ENCODE peak calls at places on chromosomes 11 and 22, in five cellular contexts. U is GM23248, R is endothelial cell of umbilical vein, Q is GM23338, L is HCT116. V is an unnamed sample.
A peak's percentile ranks its signal among the peaks of the same experiment; 100 is the strongest.

GRCh38 chr22:46171940-46172339 is 21.6 kb downstream of the PPARA start:
- DNase-seq in Q (no peak), U (peak; percentile 91), R (no peak), L (peak; percentile 15), V (no peak)

GRCh38 chr22:17726561-17727243 is 47.6 kb downstream of the BID start:
- DNase-seq in L (no peak), Q (no peak), U (peak; percentile 20), R (no peak), V (no peak)

GRCh38 chr11:65116370-65117205 is 913 bp downstream of the ZNHIT2 start:
- DNase-seq in Q (peak; percentile 67), R (peak; percentile 38), L (no peak), U (peak; percentile 96), V (peak; percentile 52)

GRCh38 chr11:21588754-21589153 is 604.1 kb upstream of the ANO5 start:
- DNase-seq in R (no peak), L (no peak), U (no peak), Q (no peak), V (no peak)

GRCh38 chr11:121229495-121229894 is 63.1 kb upstream of the SC5D start:
- DNase-seq in Q (no peak), L (no peak), R (no peak), U (no peak), V (no peak)

GRCh38 chr11:57368106-57368826 is 12.7 kb downstream of the PRG3 start:
- DNase-seq in U (no peak), L (no peak), Q (no peak), R (no peak), V (no peak)

GRCh38 chr22:26589845-26590524 is at the start of gene TPST2:
- DNase-seq in Q (peak; percentile 85), L (peak; percentile 19), R (peak; percentile 76), U (peak; percentile 91), V (peak; percentile 89)

GRCh38 chr11:87425391-87425790 is 387.7 kb downstream of the TMEM135 start:
- DNase-seq in L (no peak), R (no peak), U (peak; percentile 78), Q (no peak), V (no peak)

GRCh38 chr11:131928992-131929391 is 558.6 kb downstream of the NTM start:
- DNase-seq in R (no peak), L (no peak), Q (peak; percentile 46), U (no peak), V (peak; percentile 15)

GRCh38 chr11:134949121-134949591 is 537.1 kb upstream of the B3GAT1 start:
- DNase-seq in R (peak; percentile 91), U (peak; percentile 82), L (peak; percentile 45), Q (no peak), V (no peak)

GRCh38 chr11:17014774-17015638 is 792 bp upstream of the PLEKHA7 start:
- DNase-seq in L (peak; percentile 75), R (peak; percentile 50), U (peak; percentile 18), Q (peak; percentile 83), V (peak; percentile 82)

GRCh38 chr11:70311616-70312015 is 41.1 kb downstream of the PPFIA1 start:
- DNase-seq in R (no peak), L (no peak), U (no peak), Q (no peak), V (no peak)

GRCh38 chr22:32754413-32755041 is 47.0 kb upstream of the TIMP3 start:
- DNase-seq in L (no peak), R (no peak), Q (no peak), U (peak; percentile 70), V (no peak)

GRCh38 chr11:124761301-124762021 is 629 bp downstream of the ESAM start:
- DNase-seq in Q (peak; percentile 62), U (no peak), R (peak; percentile 51), L (no peak), V (peak; percentile 58)

GRCh38 chr11:120626791-120627190 is 115.2 kb downstream of the GRIK4 start:
- DNase-seq in L (no peak), Q (no peak), U (no peak), R (no peak), V (no peak)

GRCh38 chr11:68649851-68650555 is 34.3 kb upstream of the GAL start:
- DNase-seq in R (no peak), U (no peak), Q (peak; percentile 40), L (no peak), V (no peak)

GRCh38 chr11:130390071-130390758 is 38.2 kb downstream of the ADAMTS8 start:
- DNase-seq in L (peak; percentile 24), Q (peak; percentile 55), U (peak; percentile 85), R (peak; percentile 32), V (no peak)

GRCh38 chr11:70688142-70688541 is 289.8 kb downstream of the CTTN start:
- DNase-seq in R (no peak), Q (no peak), U (no peak), L (no peak), V (no peak)

GRCh38 chr11:94128746-94129504 is at the start of gene PANX1:
- DNase-seq in L (peak; percentile 54), R (peak; percentile 81), U (peak; percentile 92), Q (peak; percentile 93), V (peak; percentile 91)

GRCh38 chr11:11909727-11910126 is 68.0 kb downstream of the USP47 start:
- DNase-seq in Q (no peak), L (no peak), R (no peak), U (peak; percentile 57), V (no peak)

GRCh38 chr11:131504199-131504949 is 134.0 kb downstream of the NTM start:
- DNase-seq in U (no peak), R (no peak), L (no peak), Q (peak; percentile 89), V (peak; percentile 78)

GRCh38 chr11:14554959-14555358 is 34.8 kb upstream of the PSMA1 start:
- DNase-seq in Q (no peak), U (no peak), L (no peak), R (no peak), V (no peak)

GRCh38 chr22:31179345-31179744 is 19.4 kb downstream of the RNF185 start:
- DNase-seq in Q (no peak), L (no peak), U (peak; percentile 76), R (no peak), V (no peak)

GRCh38 chr11:103358251-103358650 is 249.0 kb downstream of the DYNC2H1 start:
- DNase-seq in R (no peak), L (no peak), Q (no peak), U (no peak), V (no peak)

GRCh38 chr11:60783141-60783484 is 2.0 kb upstream of the MS4A10 start:
- DNase-seq in U (no peak), L (no peak), Q (no peak), R (no peak), V (no peak)

DNA sequence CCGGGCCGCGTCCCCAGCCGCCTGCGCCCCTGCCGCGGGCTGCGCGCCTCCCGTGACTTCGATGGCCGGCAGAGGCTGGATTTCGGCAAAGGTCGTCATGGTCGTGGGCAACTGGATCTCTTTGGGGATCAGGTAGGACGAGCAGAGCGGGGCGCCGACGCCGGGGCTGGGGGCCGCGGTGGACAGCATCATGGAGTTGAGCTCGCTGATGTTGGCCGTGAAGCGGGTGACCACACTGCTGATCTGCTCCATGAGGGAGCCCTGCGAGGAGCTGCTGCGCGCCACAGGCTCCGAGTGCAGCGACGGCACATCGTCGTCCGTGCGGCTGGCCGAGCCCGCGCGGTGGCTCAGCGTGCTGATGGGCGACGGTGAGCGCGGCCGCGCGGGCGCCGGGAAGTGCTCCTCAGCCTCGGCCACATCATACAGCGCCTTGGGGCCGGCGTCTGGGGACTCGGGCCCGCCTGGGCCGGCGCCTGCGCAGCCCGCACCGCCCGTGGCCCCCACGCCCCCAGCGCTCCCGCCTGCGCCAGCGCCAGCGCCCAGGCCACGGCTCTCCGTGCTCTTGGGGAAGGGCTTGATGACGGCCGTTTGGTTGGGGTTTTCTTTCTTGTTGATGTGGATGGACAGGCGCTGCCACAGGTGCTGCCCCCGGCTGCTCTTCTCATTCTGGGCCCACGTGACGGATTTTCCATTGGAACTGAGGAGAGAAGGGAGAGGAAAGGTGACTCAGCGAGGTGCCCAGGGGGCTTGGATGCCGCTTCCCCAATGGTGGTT is 171.5 kb upstream of the CTSC start:
- DNase-seq in Q (peak; percentile 74), R (peak; percentile 57), U (peak; percentile 56), L (no peak), V (peak; percentile 57)
- TF ChIP-seq EZH2 in Q (no peak), R (peak; percentile 10), U (no peak), L (no peak), V (peak; percentile 70)

GRCh38 chr22:36565152-36565507 is 36.2 kb upstream of the EIF3D start:
- DNase-seq in U (no peak), Q (no peak), R (no peak), L (no peak), V (no peak)
- H3K4me3 ChIP-seq in U (no peak overlapping the region), Q (no peak overlapping the region), R (no peak overlapping the region), L (no peak overlapping the region), V (no peak overlapping the region)

DNA sequence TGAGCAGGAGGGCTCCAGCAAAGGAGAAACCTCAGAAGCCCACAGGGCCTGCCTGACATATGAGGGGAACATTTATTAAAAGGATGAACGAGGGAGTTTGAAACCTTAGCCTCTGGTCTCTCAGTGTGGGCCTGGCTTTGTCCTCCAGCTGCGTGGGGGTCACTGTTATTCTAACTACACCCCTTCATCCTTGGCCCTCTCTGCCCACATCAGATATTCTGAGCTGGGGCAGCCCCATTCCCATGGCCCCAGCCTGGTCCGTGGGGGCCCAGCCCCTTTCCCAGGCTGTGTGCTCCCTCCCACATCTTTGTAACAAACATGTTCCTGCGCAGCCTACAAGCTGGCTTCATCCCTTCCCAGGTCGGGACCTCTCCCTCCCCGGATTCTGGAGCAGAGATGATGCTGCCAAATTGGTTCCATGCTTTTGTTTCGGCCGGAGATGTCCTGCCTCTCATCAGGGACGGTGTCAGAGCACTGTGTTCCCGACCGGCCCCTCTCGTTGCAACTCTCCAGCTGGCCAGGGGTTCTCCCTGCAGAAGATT is 4.0 kb downstream of the FXYD6 start:
- DNase-seq in L (no peak), Q (no peak), R (no peak), U (no peak), V (no peak)
- H3K4me1 ChIP-seq in L (peaks cover 12% of the 10 kb centered on the region), Q (peaks cover 46% of the 10 kb centered on the region), R (no peaks in the 10 kb centered on the region), U (no peaks in the 10 kb centered on the region), V (peaks cover 64% of the 10 kb centered on the region)

GRCh38 chr11:123060265-123061000 is 1.5 kb downstream of the HSPA8 start:
- DNase-seq in Q (no peak), L (no peak), R (no peak), U (no peak), V (no peak)

GRCh38 chr11:123063396-123064267 is 1.7 kb upstream of the HSPA8 start:
- DNase-seq in L (no peak), U (peak; percentile 78), R (peak; percentile 77), Q (peak; percentile 32), V (no peak)

GRCh38 chr11:123062158-123062891 is 389 bp upstream of the HSPA8 start:
- DNase-seq in R (peak; percentile 100), U (peak; percentile 100), L (peak; percentile 97), Q (peak; percentile 99), V (peak; percentile 98)

GRCh38 chr11:123062892-123063395 is 1.0 kb upstream of the HSPA8 start:
- DNase-seq in R (no peak), U (peak; percentile 73), L (no peak), Q (peak; percentile 64), V (no peak)

DNA sequence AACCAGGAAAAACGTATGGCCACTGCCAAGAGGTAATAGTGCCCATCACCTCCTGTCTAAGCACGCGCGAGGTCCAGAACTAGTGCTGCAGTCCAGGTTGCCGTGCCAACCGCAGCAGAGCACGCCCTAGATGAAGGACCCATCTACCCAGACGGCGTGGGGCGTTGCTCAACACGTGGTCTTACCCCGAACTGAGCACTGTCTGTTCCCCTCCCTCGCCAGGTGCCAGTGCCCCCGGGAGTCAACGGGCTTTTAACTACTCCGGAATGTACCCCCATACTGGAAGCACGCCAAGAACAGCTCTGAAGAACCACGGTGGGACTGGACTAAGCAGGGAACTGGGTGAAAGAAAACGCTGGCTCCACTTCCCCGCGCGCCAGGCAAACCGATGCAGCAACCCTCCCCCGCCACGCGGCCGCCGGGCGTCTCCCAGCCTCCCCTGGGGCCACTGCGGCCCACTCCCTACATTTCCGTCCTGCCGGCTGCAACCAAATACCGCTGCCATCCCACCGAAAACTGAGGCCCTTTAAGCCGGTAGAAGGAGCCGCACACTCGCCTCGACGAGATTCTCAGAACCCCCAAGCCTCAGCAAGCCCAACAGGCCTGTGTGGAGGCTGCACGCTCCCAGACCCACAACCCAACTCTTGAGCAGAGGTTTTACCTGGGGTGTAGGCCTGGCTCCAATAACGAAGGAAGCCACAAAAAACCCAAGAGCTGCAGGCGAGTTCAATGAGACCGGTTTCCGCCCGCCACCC is at the start of gene HSPA8:
- DNase-seq in Q (peak; percentile 38), L (no peak), R (peak; percentile 46), U (peak; percentile 86), V (peak; percentile 54)
- TF ChIP-seq EZH2 in Q (no peak), L (no peak), R (no peak), U (no peak), V (no peak)

V was measured in neural progenitor cell.